ENCODE peak calls at places on chromosome 14, in nine cellular contexts. A, R, F, U, N, E, T, C and W are unnamed samples.

GRCh38 chr14:99176156-99176945 is 95.6 kb downstream of the BCL11B start:
- DNase-seq in T (no peak), N (no peak), U (no peak), E (no peak), A (peak), R (no peak), F (peak), C (no peak), W (no peak)

GRCh38 chr14:67436006-67436866 is 24.3 kb upstream of the PLEK2 start:
- DNase-seq in U (peak), E (no peak), N (no peak), R (peak), T (peak), A (no peak), C (no peak), F (peak), W (no peak)

GRCh38 chr14:78902010-78902623 is 731.9 kb downstream of the NRXN3 start:
- DNase-seq in A (peak), N (no peak), E (no peak), C (no peak), F (peak), R (no peak), U (peak), T (peak), W (peak)

GRCh38 chr14:104756477-104757237 is 3.7 kb downstream of the SIVA1 start:
- DNase-seq in R (no peak), U (no peak), T (no peak), F (no peak), N (no peak), E (no peak), C (no peak), A (no peak), W (no peak)

GRCh38 chr14:72560856-72561493 is 332.9 kb downstream of the DPF3 start:
- DNase-seq in N (no peak), A (no peak), F (no peak), C (no peak), U (no peak), R (no peak), E (no peak), T (no peak), W (no peak)

GRCh38 chr14:26765768-26766550 is 168.1 kb upstream of the NOVA1 start:
- DNase-seq in N (no peak), F (no peak), E (no peak), C (no peak), R (no peak), A (no peak), U (no peak), T (no peak), W (peak)

GRCh38 chr14:34806257-34806656 is 68.9 kb downstream of the BAZ1A start:
- DNase-seq in T (no peak), E (no peak), R (no peak), N (no peak), F (no peak), U (no peak), C (no peak), A (no peak), W (no peak)

GRCh38 chr14:77804592-77804991 is 4.7 kb downstream of the ADCK1 start:
- DNase-seq in C (no peak), T (peak), F (peak), A (no peak), E (no peak), U (peak), N (no peak), R (no peak), W (peak)

GRCh38 chr14:87754512-87755223 is 238.3 kb downstream of the GALC start:
- DNase-seq in A (no peak), E (no peak), R (no peak), T (no peak), N (no peak), U (no peak), C (no peak), F (no peak), W (no peak)

GRCh38 chr14:95098984-95099599 is 58.2 kb downstream of the DICER1 start:
- DNase-seq in N (peak), T (peak), U (peak), R (peak), E (no peak), C (no peak), A (peak), F (peak), W (peak)

GRCh38 chr14:75440733-75441474 is 13.1 kb downstream of the JDP2 start:
- DNase-seq in R (no peak), C (no peak), T (no peak), F (no peak), E (no peak), N (no peak), A (peak), U (no peak), W (no peak)

GRCh38 chr14:79278798-79279644 is 932.3 kb downstream of the DIO2 start:
- DNase-seq in F (peak), R (peak), U (peak), A (peak), N (no peak), E (no peak), C (no peak), T (peak), W (peak)

GRCh38 chr14:30227871-30228270 is 300.2 kb upstream of the PRKD1 start:
- DNase-seq in N (no peak), A (no peak), E (no peak), F (no peak), U (no peak), R (peak), C (no peak), T (no peak), W (peak)

GRCh38 chr14:68815288-68816182 is 22.7 kb upstream of the ZFP36L1 start:
- DNase-seq in U (no peak), E (no peak), A (no peak), T (no peak), N (no peak), F (no peak), C (no peak), R (no peak), W (peak)

GRCh38 chr14:68636597-68636996 is 156.3 kb downstream of the ZFP36L1 start:
- DNase-seq in A (no peak), R (peak), U (no peak), E (no peak), N (no peak), C (no peak), T (peak), F (no peak), W (no peak)

GRCh38 chr14:61561657-61562276 is 133.5 kb upstream of the HIF1A start:
- DNase-seq in C (no peak), A (peak), U (peak), T (no peak), E (no peak), N (no peak), F (peak), R (peak), W (peak)

GRCh38 chr14:63204407-63205280 is at the start of gene RHOJ:
- DNase-seq in C (no peak), U (no peak), N (no peak), R (peak), T (no peak), E (no peak), A (no peak), F (peak), W (no peak)
- TF ChIP-seq POLR2AphosphoS5 in C (no peak), U (no peak), N (no peak), R (no peak), T (no peak), E (no peak), A (no peak), F (no peak), W (no peak)

GRCh38 chr14:36241183-36241582 is 64.7 kb upstream of the PTCSC3 start:
- DNase-seq in E (no peak), T (peak), F (no peak), C (no peak), R (no peak), A (no peak), U (no peak), N (no peak), W (no peak)

GRCh38 chr14:36238666-36239363 is 62.3 kb upstream of the PTCSC3 start:
- DNase-seq in T (no peak), E (no peak), C (no peak), N (no peak), U (no peak), R (no peak), F (no peak), A (no peak), W (no peak)

GRCh38 chr14:36245223-36245622 is 68.7 kb upstream of the PTCSC3 start:
- DNase-seq in U (no peak), A (no peak), N (no peak), E (no peak), F (no peak), T (no peak), C (no peak), R (no peak), W (no peak)

DNA sequence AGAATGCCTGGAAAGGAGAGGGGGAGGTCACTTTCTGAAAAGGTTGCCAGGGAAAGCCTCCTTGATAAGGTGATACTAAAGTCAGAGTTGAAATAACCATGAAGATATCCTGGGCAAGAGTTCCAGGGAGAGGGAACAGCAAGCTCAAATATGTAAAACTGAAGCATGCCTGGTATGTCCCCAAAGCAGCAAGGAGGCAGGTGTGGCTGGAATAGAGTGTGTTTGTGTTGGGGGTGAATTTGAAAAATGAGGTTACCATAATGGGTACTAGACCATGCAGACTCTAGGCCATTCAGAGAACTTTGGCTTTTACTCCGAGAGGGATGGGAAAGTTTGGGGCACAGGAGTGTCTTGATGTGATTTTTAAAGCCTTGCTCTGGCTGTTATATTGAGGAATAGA is 66.7 kb upstream of the PTCSC3 start:
- DNase-seq in A (no peak), F (peak), T (no peak), N (no peak), U (no peak), C (no peak), R (no peak), E (no peak), W (no peak)
- TF ChIP-seq POLR2AphosphoS5 in A (no peak), F (no peak), T (no peak), N (no peak), U (no peak), C (no peak), R (no peak), E (no peak), W (no peak)

GRCh38 chr14:91872517-91873470 is 5.5 kb upstream of the TC2N start:
- DNase-seq in U (no peak), T (no peak), F (no peak), E (no peak), R (peak), C (no peak), N (no peak), A (peak), W (peak)
- TF ChIP-seq POLR2AphosphoS5 in U (no peak), T (no peak), F (no peak), E (no peak), R (peak), C (no peak), N (no peak), A (peak), W (no peak)

DNA sequence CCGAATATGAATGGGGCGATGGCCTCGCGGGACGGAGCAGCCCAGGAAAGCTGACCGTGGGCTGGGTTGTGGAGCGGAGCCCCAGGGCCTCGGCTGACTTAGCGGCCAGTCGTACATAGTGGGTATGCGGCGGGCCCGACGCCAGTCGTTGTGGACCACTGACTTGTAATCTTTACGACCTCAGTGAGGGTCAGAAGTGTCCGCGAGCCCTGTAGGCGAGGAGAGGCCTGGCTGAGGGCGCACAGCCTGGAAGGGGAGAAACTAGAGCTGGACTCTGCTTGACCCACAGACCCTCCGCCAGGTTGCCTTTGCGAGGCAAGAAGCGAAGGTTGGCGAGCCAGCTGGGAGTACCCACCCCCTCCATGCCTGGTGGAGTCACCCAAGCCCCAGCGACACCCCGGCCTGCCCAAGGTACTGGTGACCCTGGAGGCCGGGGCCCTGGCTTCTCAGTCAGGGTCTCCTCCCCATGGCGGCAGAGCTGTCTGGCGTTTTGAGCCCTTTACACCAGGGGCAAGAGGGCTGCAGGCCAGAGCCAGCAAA is 15.6 kb upstream of the DYNC1H1 start:
- DNase-seq in R (no peak), A (no peak), N (no peak), C (no peak), E (no peak), T (no peak), U (no peak), F (peak), W (no peak)
- TF ChIP-seq POLR2AphosphoS5 in R (no peak), A (no peak), N (no peak), C (no peak), E (no peak), T (no peak), U (no peak), F (no peak), W (peak)

GRCh38 chr14:49585803-49586672 is at the start of gene RPS29:
- DNase-seq in C (peak), F (peak), A (peak), E (peak), U (peak), N (peak), T (peak), R (peak), W (peak)

GRCh38 chr14:49583629-49584028 is 2.6 kb downstream of the RPS29 start:
- DNase-seq in R (no peak), F (no peak), T (no peak), C (no peak), E (no peak), N (no peak), U (no peak), A (no peak), W (no peak)

GRCh38 chr14:49581961-49582210 is 4.3 kb downstream of the RPS29 start:
- DNase-seq in N (no peak), C (no peak), U (no peak), A (no peak), R (no peak), F (no peak), E (no peak), T (no peak), W (no peak)

GRCh38 chr14:49582211-49582977 is 3.8 kb downstream of the RPS29 start:
- DNase-seq in F (no peak), C (no peak), U (no peak), T (no peak), E (no peak), R (no peak), A (no peak), N (no peak), W (no peak)

GRCh38 chr14:49584058-49584457 is 2.1 kb downstream of the RPS29 start:
- DNase-seq in C (no peak), E (no peak), T (no peak), A (no peak), R (no peak), U (no peak), F (no peak), N (no peak), W (no peak)
- TF ChIP-seq POLR2AphosphoS5 in C (no peak), E (no peak), T (no peak), A (no peak), R (no peak), U (no peak), F (peak), N (no peak), W (no peak)

GRCh38 chr14:106417224-106418049 is 891.1 kb downstream of the TMEM121 start:
- DNase-seq in T (peak), E (peak), F (peak), U (peak), N (peak), R (no peak), A (peak), C (peak), W (no peak)
- TF ChIP-seq POLR2AphosphoS5 in T (peak), E (no peak), F (no peak), U (no peak), N (no peak), R (no peak), A (no peak), C (no peak), W (no peak)